ENCODE peak calls at places on chromosomes 13 and 19, in nine cellular contexts. C, A, H, L, K, M, V, Y and U are unnamed samples.

GRCh38 chr19:41324231-41324702 is 14.3 kb downstream of the CCDC97 start:
- DNase-seq in C (no peak), A (no peak), H (no peak), L (no peak), K (no peak), M (no peak), V (no peak), Y (no peak), U (no peak)

GRCh38 chr19:18674616-18675015 is 8.9 kb upstream of the CRTC1 start:
- DNase-seq in C (peak; percentile 33), A (no peak), H (no peak), L (no peak), K (no peak), M (no peak), V (peak; percentile 78), Y (no peak), U (no peak)

GRCh38 chr19:3343619-3344502 is 22.5 kb upstream of the NFIC start:
- DNase-seq in C (peak; percentile 72), A (peak; percentile 88), H (peak; percentile 38), L (peak; percentile 43), K (peak; percentile 97), M (peak; percentile 83), V (peak; percentile 88), Y (peak; percentile 24), U (peak; percentile 94)

GRCh38 chr19:18020212-18021067 is 12.5 kb downstream of the ARRDC2 start:
- DNase-seq in C (no peak), A (peak; percentile 82), H (no peak), L (no peak), K (peak; percentile 87), M (peak; percentile 83), V (peak; percentile 96), Y (no peak), U (peak; percentile 91)

GRCh38 chr19:6340493-6341201 is 7.2 kb upstream of the ACER1 start:
- DNase-seq in C (no peak), A (no peak), H (no peak), L (no peak), K (no peak), M (no peak), V (no peak), Y (peak; percentile 17), U (no peak)

GRCh38 chr19:39483141-39483540 is 2.5 kb downstream of the TIMM50 start:
- DNase-seq in C (no peak), A (no peak), H (no peak), L (no peak), K (no peak), M (no peak), V (no peak), Y (no peak), U (no peak)

GRCh38 chr19:23222998-23223652 is 27.1 kb downstream of the ZNF724 start:
- DNase-seq in C (no peak), A (no peak), H (no peak), L (no peak), K (no peak), M (no peak), V (no peak), Y (peak; percentile 16), U (no peak)

GRCh38 chr13:111361046-111361872 is 40.8 kb downstream of the TEX29 start:
- DNase-seq in C (no peak), A (no peak), H (no peak), L (no peak), K (no peak), M (no peak), V (no peak), Y (no peak), U (no peak)

GRCh38 chr19:52188822-52189744 is 769 bp upstream of the PPP2R1A start:
- DNase-seq in C (no peak), A (no peak), H (no peak), L (no peak), K (peak; percentile 87), M (no peak), V (peak; percentile 100), Y (no peak), U (peak; percentile 90)

GRCh38 chr13:101959016-101959415 is 442.8 kb downstream of the FGF14 start:
- DNase-seq in C (peak; percentile 28), A (no peak), H (no peak), L (no peak), K (no peak), M (no peak), V (no peak), Y (no peak), U (no peak)

GRCh38 chr13:55359067-55359466 is 1781.7 kb upstream of the PRR20A start:
- DNase-seq in C (no peak), A (no peak), H (no peak), L (no peak), K (no peak), M (no peak), V (no peak), Y (no peak), U (no peak)

GRCh38 chr19:55635334-55635717 is 5.5 kb upstream of the ZNF580 start:
- DNase-seq in C (no peak), A (no peak), H (no peak), L (no peak), K (no peak), M (no peak), V (no peak), Y (no peak), U (no peak)
- H3K4me1 ChIP-seq in C (peaks cover 12% of the 10 kb centered on the region), A (peaks cover 24% of the 10 kb centered on the region), H (peaks cover 38% of the 10 kb centered on the region), L (peaks cover 55% of the 10 kb centered on the region), K (peaks cover 3% of the 10 kb centered on the region), M (no peaks in the 10 kb centered on the region), V (peaks cover 54% of the 10 kb centered on the region), Y (peaks cover 53% of the 10 kb centered on the region), U (peaks cover 70% of the 10 kb centered on the region)

GRCh38 chr19:50431343-50432220 is 1.1 kb upstream of the MYBPC2 start:
- DNase-seq in C (peak; percentile 52), A (peak; percentile 92), H (peak; percentile 90), L (peak; percentile 91), K (peak; percentile 66), M (peak; percentile 49), V (peak; percentile 77), Y (peak; percentile 87), U (peak; percentile 87)

GRCh38 chr19:50432658-50433057 is at the start of gene MYBPC2:
- DNase-seq in C (no peak), A (no peak), H (no peak), L (no peak), K (no peak), M (no peak), V (no peak), Y (peak; percentile 71), U (no peak)

GRCh38 chr19:50428768-50429463 is 3.8 kb upstream of the MYBPC2 start:
- DNase-seq in C (no peak), A (no peak), H (no peak), L (no peak), K (no peak), M (no peak), V (no peak), Y (no peak), U (no peak)

GRCh38 chr19:50432221-50432626 is 468 bp upstream of the MYBPC2 start:
- DNase-seq in C (no peak), A (no peak), H (no peak), L (no peak), K (no peak), M (no peak), V (no peak), Y (peak; percentile 42), U (no peak)

GRCh38 chr19:50430888-50431342 is 1.8 kb upstream of the MYBPC2 start:
- DNase-seq in C (no peak), A (no peak), H (no peak), L (no peak), K (no peak), M (no peak), V (no peak), Y (peak; percentile 64), U (no peak)
- H3K4me1 ChIP-seq in C (peaks cover 11% of the 10 kb centered on the region), A (peaks cover 15% of the 10 kb centered on the region), H (peaks cover 9% of the 10 kb centered on the region), L (peaks cover 13% of the 10 kb centered on the region), K (peaks cover 4% of the 10 kb centered on the region), M (no peaks in the 10 kb centered on the region), V (peaks cover 26% of the 10 kb centered on the region), Y (peaks cover 80% of the 10 kb centered on the region), U (peaks cover 29% of the 10 kb centered on the region)

DNA sequence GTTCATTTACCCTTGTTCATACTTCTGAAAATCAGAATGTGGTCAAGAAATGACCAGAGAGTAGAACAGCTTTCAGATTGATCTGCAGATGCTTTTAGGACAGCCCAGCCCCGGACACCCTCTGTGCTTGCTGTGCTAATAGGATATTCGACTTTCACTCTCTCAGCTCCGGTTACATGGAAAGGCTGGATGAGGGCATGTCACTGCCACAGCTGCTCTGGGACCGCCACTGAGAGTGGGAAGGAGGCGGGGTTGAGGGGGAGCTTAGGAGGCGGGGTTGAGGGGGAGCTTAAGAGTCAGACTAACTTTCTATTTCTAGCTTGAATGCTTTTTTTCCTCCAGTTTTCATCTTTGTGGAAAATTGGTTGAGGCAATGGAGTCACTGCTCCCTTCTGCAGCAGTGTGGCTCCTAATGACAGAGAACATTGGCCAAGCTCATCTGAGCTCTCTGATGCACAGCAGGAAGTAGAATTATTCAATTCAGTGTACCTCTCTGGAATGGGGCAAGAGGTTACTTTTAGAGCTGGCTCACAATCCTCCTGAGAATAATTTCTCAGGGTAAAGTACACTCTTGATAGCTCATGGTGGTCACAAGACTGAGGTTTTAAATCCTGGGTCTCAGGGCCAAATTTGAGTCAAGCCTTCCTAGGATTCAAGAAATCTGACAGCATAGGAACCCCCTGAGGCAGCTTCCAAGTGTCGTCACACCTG is 74.6 kb upstream of the NPAS1 start:
- DNase-seq in C (no peak), A (peak; percentile 48), H (no peak), L (no peak), K (peak; percentile 34), M (peak; percentile 57), V (peak; percentile 80), Y (no peak), U (peak; percentile 73)
- H3K4me1 ChIP-seq in C (peaks cover 17% of the 10 kb centered on the region), A (peaks cover 22% of the 10 kb centered on the region), H (no peaks in the 10 kb centered on the region), L (peaks cover 61% of the 10 kb centered on the region), K (no peaks in the 10 kb centered on the region), M (no peaks in the 10 kb centered on the region), V (peaks cover 65% of the 10 kb centered on the region), Y (no peaks in the 10 kb centered on the region), U (peaks cover 60% of the 10 kb centered on the region)

GRCh38 chr19:46909356-46909755 is 48.6 kb downstream of the ARHGAP35 start:
- DNase-seq in C (no peak), A (no peak), H (no peak), L (no peak), K (peak; percentile 7), M (no peak), V (no peak), Y (no peak), U (no peak)

GRCh38 chr19:46906221-46906620 is 45.4 kb downstream of the ARHGAP35 start:
- DNase-seq in C (no peak), A (no peak), H (no peak), L (no peak), K (no peak), M (no peak), V (no peak), Y (no peak), U (no peak)

GRCh38 chr19:46911456-46911855 is 50.7 kb downstream of the ARHGAP35 start:
- DNase-seq in C (no peak), A (no peak), H (no peak), L (no peak), K (no peak), M (no peak), V (no peak), Y (no peak), U (no peak)

GRCh38 chr19:46904114-46905060 is 43.6 kb downstream of the ARHGAP35 start:
- DNase-seq in C (no peak), A (peak; percentile 44), H (no peak), L (no peak), K (no peak), M (no peak), V (peak; percentile 67), Y (no peak), U (peak; percentile 53)

DNA sequence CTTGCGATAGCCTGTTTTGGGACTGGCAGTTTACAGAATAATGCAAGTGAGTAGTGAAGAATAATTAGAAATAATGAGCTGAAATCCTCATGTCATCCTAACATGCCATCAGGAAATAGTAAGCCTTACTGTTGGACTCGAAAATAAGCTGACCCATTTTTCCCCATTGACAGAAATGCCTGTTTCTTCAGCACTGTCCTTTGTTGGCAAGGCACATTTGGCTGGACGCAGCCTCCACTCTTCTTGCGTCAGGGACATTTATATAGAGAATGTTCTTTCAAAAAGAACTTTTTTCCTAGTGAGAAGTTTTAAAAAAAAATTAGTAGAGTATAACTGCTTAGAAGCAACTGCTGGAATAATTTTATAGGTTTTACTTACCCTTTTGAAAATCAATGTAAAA is 47.1 kb downstream of the ARHGAP35 start:
- DNase-seq in C (no peak), A (peak; percentile 73), H (no peak), L (no peak), K (no peak), M (no peak), V (peak; percentile 40), Y (no peak), U (peak; percentile 55)
- H3K4me1 ChIP-seq in C (peaks cover 40% of the 10 kb centered on the region), A (peaks cover 37% of the 10 kb centered on the region), H (peaks cover 5% of the 10 kb centered on the region), L (peaks cover 45% of the 10 kb centered on the region), K (peaks cover 6% of the 10 kb centered on the region), M (no peaks in the 10 kb centered on the region), V (peaks cover 84% of the 10 kb centered on the region), Y (peaks cover 22% of the 10 kb centered on the region), U (peaks cover 49% of the 10 kb centered on the region)